ENCODE peak calls at places on chromosomes 12 and 14, in five cellular contexts. Z is stimulated activated CD4-positive, alpha-beta T cell treated with anti-CD3 and anti-CD28 coated beads, TNF-alpha, amount 100 ng/mL, for 24 hours; E is HTR-8/SVneo; H is SW480; T is A172. L is an unnamed sample.

GRCh38 chr12:49288412-49288853 is 6.5 kb upstream of the PRPH start:
- DNase-seq in Z (peak), E (peak), H (peak), T (peak), L (no peak)

GRCh38 chr12:54378791-54379400 is 5.6 kb downstream of the ZNF385A start:
- DNase-seq in Z (no peak), E (peak), H (peak), T (no peak), L (no peak)

GRCh38 chr14:58353516-58354299 is 42.0 kb upstream of the TOMM20L start:
- DNase-seq in Z (no peak), E (no peak), H (no peak), T (peak), L (no peak)

GRCh38 chr12:19220861-19221466 is 91.4 kb downstream of the PLEKHA5 start:
- DNase-seq in Z (no peak), E (no peak), H (no peak), T (peak), L (no peak)

GRCh38 chr12:3827301-3828000 is 45.7 kb downstream of the PARP11 start:
- DNase-seq in Z (no peak), E (no peak), H (no peak), T (no peak), L (no peak)

GRCh38 chr12:122350444-122350843 is 72.0 kb downstream of the CLIP1 start:
- DNase-seq in Z (no peak), E (no peak), H (no peak), T (no peak), L (no peak)

GRCh38 chr14:98666545-98666944 is 605.5 kb downstream of the BCL11B start:
- DNase-seq in Z (no peak), E (no peak), H (no peak), T (no peak), L (no peak)

GRCh38 chr14:34110531-34110930 is 159.7 kb upstream of the EGLN3 start:
- DNase-seq in Z (no peak), E (no peak), H (no peak), T (peak), L (no peak)

GRCh38 chr12:108850854-108851573 is 6.4 kb downstream of the SSH1 start:
- DNase-seq in Z (no peak), E (peak), H (no peak), T (peak), L (peak)

GRCh38 chr12:62581288-62582064 is 114.8 kb downstream of the MON2 start:
- DNase-seq in Z (no peak), E (peak), H (peak), T (peak), L (peak)

GRCh38 chr14:91327201-91327600 is 82.7 kb upstream of the GPR68 start:
- DNase-seq in Z (no peak), E (no peak), H (no peak), T (no peak), L (no peak)

GRCh38 chr12:57110189-57111045 is 745 bp downstream of the STAT6 start:
- DNase-seq in Z (peak), E (no peak), H (no peak), T (no peak), L (no peak)

GRCh38 chr12:62861586-62861985 is 73.4 kb downstream of the PPM1H start:
- DNase-seq in Z (no peak), E (no peak), H (no peak), T (no peak), L (no peak)

GRCh38 chr14:30708157-30708556 is 86.0 kb downstream of the SCFD1 start:
- DNase-seq in Z (no peak), E (no peak), H (no peak), T (no peak), L (no peak)

GRCh38 chr12:131930510-131930909 is 1.4 kb downstream of the PUS1 start:
- DNase-seq in Z (no peak), E (no peak), H (no peak), T (no peak), L (no peak)

GRCh38 chr14:65720171-65720570 is 307.6 kb downstream of the FUT8 start:
- DNase-seq in Z (no peak), E (no peak), H (no peak), T (no peak), L (no peak)

GRCh38 chr14:36663404-36664321 is 2.0 kb downstream of the PAX9 start:
- DNase-seq in Z (no peak), E (no peak), H (no peak), T (no peak), L (no peak)

GRCh38 chr14:53367631-53368030 is 214.5 kb upstream of the DDHD1 start:
- DNase-seq in Z (no peak), E (no peak), H (no peak), T (no peak), L (no peak)

GRCh38 chr12:120104924-120105323 is 11.6 kb downstream of the RAB35 start:
- DNase-seq in Z (no peak), E (no peak), H (peak), T (no peak), L (no peak)

GRCh38 chr12:57744194-57744776 is 554 bp upstream of the TSPAN31 start:
- DNase-seq in Z (peak), E (no peak), H (peak), T (no peak), L (peak)

GRCh38 chr12:88431245-88431644 is 149.0 kb downstream of the KITLG start:
- DNase-seq in Z (no peak), E (no peak), H (peak), T (no peak), L (no peak)

GRCh38 chr12:20946732-20947131 is 136.2 kb downstream of the SLCO1B3 start:
- DNase-seq in Z (no peak), E (no peak), H (peak), T (peak), L (no peak)

GRCh38 chr12:129868566-129868965 is 35.3 kb downstream of the TMEM132D start:
- DNase-seq in Z (no peak), E (no peak), H (no peak), T (no peak), L (no peak)

GRCh38 chr12:71092290-71092689 is 65.5 kb downstream of the TSPAN8 start:
- DNase-seq in Z (no peak), E (no peak), H (no peak), T (peak), L (peak)

GRCh38 chr12:74963304-74963703 is 246.3 kb downstream of the KCNC2 start:
- DNase-seq in Z (no peak), E (no peak), H (no peak), T (no peak), L (no peak)

GRCh38 chr12:50248406-50248805 is 34.9 kb downstream of the LIMA1 start:
- DNase-seq in Z (no peak), E (no peak), H (no peak), T (no peak), L (no peak)

L was measured in non-pigmented ciliary epithelial cell.